ENCODE peak calls at places on chromosome 5, in seven cellular contexts. P is substantia nigra, Z is tibial nerve, L is K562, S is iPS-NIHi11, X is erythroblast, A is breast epithelium. F is an unnamed sample.

GRCh38 chr5:68465133-68465532 is 249.6 kb downstream of the PIK3R1 start:
- DNase-seq in X (no peak), L (no peak), S (no peak), P (no peak), A (no peak), Z (no peak), F (no peak)

GRCh38 chr5:132263548-132264261 is 6.2 kb downstream of the PDLIM4 start:
- DNase-seq in S (no peak), Z (peak), A (no peak), L (peak), X (peak), P (no peak), F (peak)

GRCh38 chr5:27814211-27814610 is 775.8 kb upstream of the CDH9 start:
- DNase-seq in A (no peak), X (no peak), Z (no peak), L (no peak), P (no peak), S (no peak), F (peak)

GRCh38 chr5:5422819-5423515 is 490 bp downstream of the ICE1 start:
- DNase-seq in S (no peak), L (peak), X (peak), A (no peak), P (no peak), Z (no peak), F (peak)

GRCh38 chr5:59893436-59894227 is at the start of gene PDE4D:
- DNase-seq in Z (peak), S (peak), L (no peak), A (peak), X (no peak), P (peak), F (peak)

GRCh38 chr5:150085950-150086715 is at the start of gene CSF1R:
- DNase-seq in X (no peak), S (no peak), Z (no peak), A (no peak), L (no peak), P (no peak), F (no peak)

GRCh38 chr5:118726891-118727290 is 261.5 kb downstream of the DTWD2 start:
- DNase-seq in X (no peak), L (no peak), S (no peak), P (no peak), Z (no peak), A (no peak), F (no peak)

GRCh38 chr5:86909461-86909881 is 291.7 kb downstream of the COX7C start:
- DNase-seq in Z (no peak), S (no peak), L (no peak), A (no peak), X (no peak), P (no peak), F (no peak)

GRCh38 chr5:88251048-88251711 is 17.5 kb downstream of the TMEM161B start:
- DNase-seq in Z (no peak), A (no peak), X (peak), S (no peak), L (no peak), P (no peak), F (no peak)

GRCh38 chr5:101878190-101878589 is 417.9 kb downstream of the SLCO4C1 start:
- DNase-seq in S (peak), A (no peak), L (no peak), P (no peak), X (no peak), Z (no peak), F (no peak)

GRCh38 chr5:157196045-157196444 is 15.4 kb downstream of the ITK start:
- DNase-seq in Z (no peak), X (no peak), S (no peak), A (no peak), P (no peak), L (no peak), F (no peak)

GRCh38 chr5:143893638-143894037 is 81.7 kb downstream of the HMHB1 start:
- DNase-seq in S (no peak), P (no peak), L (no peak), A (no peak), Z (no peak), X (no peak), F (no peak)

GRCh38 chr5:38845555-38846378 is at the start of gene OSMR:
- DNase-seq in X (no peak), S (peak), Z (peak), L (peak), P (peak), A (peak), F (peak)